ENCODE peak calls at places on chromosomes 7 and 10, in nine cellular contexts. Q is mucosa of descending colon, K is AG04450, C is heart right ventricle, H is lung, L is body of pancreas, S is pancreas, T is heart left ventricle, E is hepatocyte. Z is an unnamed sample.

GRCh38 chr7:151895695-151896485 is 19.0 kb upstream of the PRKAG2 start:
- DNase-seq in Q (no peak), T (no peak), E (no peak), C (no peak), S (no peak), K (no peak), L (no peak), H (no peak), Z (no peak)

GRCh38 chr7:103857435-103857834 is 132.0 kb downstream of the RELN start:
- DNase-seq in E (no peak), L (no peak), Q (no peak), K (no peak), H (no peak), T (no peak), C (no peak), S (no peak), Z (no peak)

GRCh38 chr10:108755661-108756060 is 1167.7 kb downstream of the XPNPEP1 start:
- DNase-seq in K (no peak), L (no peak), C (no peak), T (no peak), H (no peak), E (no peak), Q (no peak), S (no peak), Z (no peak)

GRCh38 chr7:77360104-77360503 is 56.0 kb downstream of the GSAP start:
- DNase-seq in C (no peak), S (no peak), Q (no peak), L (no peak), H (no peak), E (no peak), T (no peak), K (no peak), Z (no peak)

GRCh38 chr7:101550641-101551531 is 78.2 kb downstream of the MYL10 start:
- DNase-seq in L (no peak), S (no peak), Q (no peak), T (no peak), H (no peak), K (no peak), C (no peak), E (no peak), Z (peak)

GRCh38 chr7:48109848-48110663 is 21.0 kb downstream of the UPP1 start:
- DNase-seq in L (peak), T (peak), E (peak), H (peak), S (peak), Q (peak), C (peak), K (no peak), Z (peak)

GRCh38 chr10:88386878-88387773 is 196.0 kb downstream of the RNLS start:
- DNase-seq in T (peak), C (no peak), E (peak), H (peak), K (peak), S (peak), L (peak), Q (no peak), Z (peak)

GRCh38 chr7:149171894-149172533 is 23.3 kb upstream of the ZNF282 start:
- DNase-seq in E (no peak), K (no peak), S (no peak), Q (no peak), H (no peak), C (no peak), T (no peak), L (no peak), Z (no peak)

GRCh38 chr7:15684834-15685233 is 1.6 kb downstream of the MEOX2 start:
- DNase-seq in C (peak), E (no peak), H (no peak), K (no peak), T (peak), L (no peak), S (no peak), Q (no peak), Z (no peak)

GRCh38 chr10:128631801-128632241 is 505.6 kb upstream of the MKI67 start:
- DNase-seq in S (no peak), H (no peak), T (no peak), K (no peak), C (no peak), E (peak), Q (no peak), L (no peak), Z (no peak)

GRCh38 chr7:158828343-158829020 is 827 bp downstream of the ESYT2 start:
- DNase-seq in K (no peak), C (peak), S (peak), H (peak), E (peak), L (peak), Q (peak), T (peak), Z (no peak)

GRCh38 chr10:103451091-103451801 is 924 bp downstream of the CALHM2 start:
- DNase-seq in L (peak), K (no peak), T (peak), Q (peak), S (peak), H (peak), C (peak), E (no peak), Z (peak)

GRCh38 chr7:114273218-114273617 is 141.4 kb upstream of the FOXP2 start:
- DNase-seq in L (no peak), E (no peak), S (no peak), K (no peak), Q (no peak), C (no peak), H (no peak), T (no peak), Z (no peak)

GRCh38 chr10:44539178-44539577 is 154.3 kb upstream of the CXCL12 start:
- DNase-seq in K (no peak), E (no peak), Q (no peak), H (no peak), S (no peak), T (no peak), C (no peak), L (no peak), Z (no peak)

GRCh38 chr10:11168423-11169100 is 150.9 kb downstream of the CELF2 start:
- DNase-seq in Q (no peak), C (no peak), H (no peak), S (no peak), L (no peak), E (no peak), T (no peak), K (no peak), Z (no peak)

GRCh38 chr10:32005050-32005449 is 51.2 kb downstream of the KIF5B start:
- DNase-seq in Q (no peak), S (peak), C (no peak), L (peak), E (peak), K (peak), H (peak), T (no peak), Z (peak)

GRCh38 chr10:68469838-68470237 is 1.9 kb downstream of the DNA2 start:
- DNase-seq in T (no peak), H (no peak), E (no peak), K (no peak), L (no peak), Q (no peak), S (no peak), C (no peak), Z (no peak)

GRCh38 chr10:104300736-104301292 is 31.8 kb downstream of the GSTO2 start:
- DNase-seq in H (no peak), C (peak), T (peak), E (peak), Q (no peak), K (peak), L (peak), S (peak), Z (no peak)

GRCh38 chr7:16833373-16833772 is 28.6 kb upstream of the AGR2 start:
- DNase-seq in S (no peak), Q (no peak), E (no peak), C (no peak), K (no peak), L (no peak), H (no peak), T (no peak), Z (no peak)

GRCh38 chr7:125823538-125823937 is 893.9 kb upstream of the POT1 start:
- DNase-seq in E (no peak), L (no peak), T (no peak), Q (no peak), H (no peak), K (no peak), S (no peak), C (no peak), Z (no peak)

GRCh38 chr7:36538126-36538525 is 148.5 kb downstream of the ANLN start:
- DNase-seq in E (no peak), L (no peak), C (no peak), K (no peak), S (no peak), Q (no peak), H (no peak), T (no peak), Z (no peak)

GRCh38 chr10:51965451-51965850 is 266.1 kb upstream of the CSTF2T start:
- DNase-seq in H (no peak), S (no peak), E (no peak), K (no peak), T (no peak), Q (no peak), C (no peak), L (no peak), Z (no peak)

GRCh38 chr10:79068203-79068561 is 584 bp upstream of the ZMIZ1 start:
- DNase-seq in L (no peak), T (peak), E (peak), H (no peak), Q (no peak), K (no peak), S (peak), C (no peak), Z (peak)

GRCh38 chr10:32055478-32056135 is 618 bp downstream of the KIF5B start:
- DNase-seq in H (peak), T (peak), E (peak), C (peak), Q (peak), S (peak), K (no peak), L (peak), Z (peak)

GRCh38 chr10:132459252-132460028 is 62.4 kb downstream of the PWWP2B start:
- DNase-seq in K (no peak), H (no peak), E (peak), T (no peak), C (peak), Q (peak), L (peak), S (peak), Z (no peak)

GRCh38 chr10:24349379-24350110 is 140.6 kb downstream of the KIAA1217 start:
- DNase-seq in Q (no peak), L (no peak), H (no peak), E (no peak), T (no peak), K (no peak), C (no peak), S (no peak), Z (no peak)

GRCh38 chr10:2791774-2792443 is 275.4 kb upstream of the PFKP start:
- DNase-seq in K (no peak), L (no peak), C (no peak), H (no peak), Q (no peak), T (no peak), S (no peak), E (no peak), Z (no peak)

GRCh38 chr10:79342811-79343541 is 4.3 kb upstream of the PPIF start:
- DNase-seq in L (peak), C (no peak), Q (no peak), T (no peak), K (no peak), H (no peak), E (no peak), S (peak), Z (no peak)

GRCh38 chr10:86410542-86411124 is 44.0 kb upstream of the GRID1 start:
- DNase-seq in C (no peak), S (no peak), K (peak), H (no peak), Q (no peak), T (no peak), E (peak), L (peak), Z (no peak)

GRCh38 chr7:158120751-158121150 is 466.9 kb downstream of the PTPRN2 start:
- DNase-seq in Q (no peak), L (no peak), H (no peak), E (no peak), S (no peak), K (no peak), C (no peak), T (no peak), Z (no peak)

GRCh38 chr10:128429835-128430513 is 303.8 kb upstream of the MKI67 start:
- DNase-seq in E (no peak), H (no peak), K (no peak), L (no peak), T (no peak), C (no peak), S (no peak), Q (no peak), Z (no peak)

GRCh38 chr7:30145521-30145920 is 10.7 kb downstream of the MTURN start:
- DNase-seq in L (no peak), T (no peak), C (no peak), K (no peak), H (no peak), E (no peak), Q (no peak), S (no peak), Z (no peak)

GRCh38 chr7:77940647-77941046 is 142.1 kb downstream of the PHTF2 start:
- DNase-seq in Q (no peak), S (peak), H (no peak), C (no peak), E (peak), T (no peak), K (peak), L (peak), Z (peak)

GRCh38 chr7:28044825-28045224 is 135.8 kb downstream of the JAZF1 start:
- DNase-seq in T (no peak), L (no peak), C (no peak), Q (no peak), H (no peak), K (no peak), S (no peak), E (no peak), Z (no peak)

GRCh38 chr10:70412356-70412755 is 8.4 kb downstream of the EIF4EBP2 start:
- DNase-seq in L (no peak), H (no peak), S (no peak), K (no peak), C (no peak), Q (no peak), E (no peak), T (no peak), Z (peak)

GRCh38 chr10:123136806-123137642 is 1.3 kb downstream of the HMX3 start:
- DNase-seq in Q (no peak), E (no peak), S (no peak), C (no peak), K (no peak), T (no peak), L (peak), H (no peak), Z (peak)

GRCh38 chr10:29970576-29970975 is 88.8 kb downstream of the JCAD start:
- DNase-seq in L (no peak), T (no peak), E (no peak), C (no peak), Q (no peak), S (no peak), H (no peak), K (no peak), Z (no peak)

GRCh38 chr10:12872577-12872976 is 128.9 kb downstream of the CCDC3 start:
- DNase-seq in T (no peak), L (no peak), S (no peak), E (no peak), H (no peak), Q (no peak), K (no peak), C (no peak), Z (no peak)

GRCh38 chr7:45609180-45609579 is 35.0 kb downstream of the ADCY1 start:
- DNase-seq in Q (no peak), H (no peak), K (no peak), S (no peak), E (no peak), T (no peak), C (no peak), L (no peak), Z (no peak)

GRCh38 chr10:17162828-17163227 is 33.2 kb upstream of the CUBN start:
- DNase-seq in K (no peak), C (no peak), S (no peak), H (no peak), T (no peak), Q (no peak), L (no peak), E (no peak), Z (no peak)
- H3K4me3 ChIP-seq in K (no peak), C (no peak), S (no peak), H (no peak), T (no peak), Q (no peak), L (no peak), E (no peak), Z (no peak)

DNA sequence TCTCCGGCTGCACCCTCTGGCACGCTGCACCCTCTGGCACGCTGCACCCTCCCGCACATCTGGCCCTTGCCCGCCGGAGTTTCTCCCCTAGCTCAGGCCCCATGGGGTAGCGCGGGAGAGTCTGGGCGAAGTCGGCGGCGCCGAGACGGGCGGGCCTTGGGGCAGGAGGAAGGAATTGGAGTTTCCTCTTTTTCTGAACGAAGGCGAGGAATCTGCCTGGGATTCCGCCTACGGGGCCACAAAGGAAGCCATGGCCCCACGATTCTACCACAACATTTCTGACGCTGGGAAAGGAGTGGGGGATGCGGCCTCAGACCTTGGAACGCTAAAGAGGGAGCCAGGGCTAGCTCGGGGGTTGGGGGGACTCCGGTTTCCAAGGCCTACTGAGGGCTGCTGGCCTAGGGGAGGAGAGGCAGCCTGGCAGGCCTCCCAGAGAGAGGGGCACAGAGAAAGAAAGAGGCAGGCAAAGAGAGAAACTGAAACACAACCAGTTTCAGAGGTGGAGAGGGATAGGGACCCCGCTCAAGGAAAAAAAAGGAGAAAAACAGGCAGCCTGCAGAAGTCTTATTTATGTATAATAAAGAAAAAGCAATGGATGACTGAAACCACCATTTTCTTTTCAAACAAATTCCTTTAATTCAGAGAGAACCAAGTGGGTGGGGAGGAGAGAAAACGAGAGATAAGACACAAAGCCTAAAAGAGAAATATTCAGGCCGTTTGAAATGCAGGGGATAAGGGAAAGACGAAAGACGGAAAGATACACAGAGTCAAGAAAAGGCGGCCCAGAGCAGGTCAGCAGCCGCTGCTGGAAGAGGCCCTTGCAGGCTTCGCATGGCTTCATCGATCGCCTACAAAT is 4.3 kb downstream of the TLX1 start:
- DNase-seq in S (no peak), H (no peak), C (no peak), T (no peak), K (no peak), Q (no peak), L (no peak), E (no peak), Z (no peak)
- H3K4me3 ChIP-seq in S (no peak), H (no peak), C (peak), T (peak), K (no peak), Q (no peak), L (no peak), E (no peak), Z (no peak)

GRCh38 chr7:20307901-20308300 is 22.8 kb upstream of the ITGB8 start:
- DNase-seq in K (no peak), Q (no peak), E (no peak), H (no peak), S (no peak), L (no peak), T (no peak), C (no peak), Z (peak)
- H3K4me3 ChIP-seq in K (no peak), Q (no peak), E (no peak), H (no peak), S (no peak), L (no peak), T (no peak), C (no peak), Z (no peak)

GRCh38 chr7:130988443-130988842 is 254.4 kb upstream of the KLF14 start:
- DNase-seq in H (no peak), E (no peak), Q (no peak), T (no peak), K (no peak), S (no peak), L (no peak), C (no peak), Z (no peak)
- H3K4me3 ChIP-seq in H (no peak), E (no peak), Q (no peak), T (no peak), K (no peak), S (no peak), L (no peak), C (no peak), Z (no peak)

Z was measured in HAP-1.